ENCODE peak calls at places on chromosome 20, in seven cellular contexts. O is GM23338, E is GM06990, W is astrocyte, N is mucosa of descending colon, X is stomach, Q is RWPE2. Y is an unnamed sample.

GRCh38 chr20:41279546-41280225 is 37.8 kb downstream of the ZHX3 start:
- DNase-seq in O (no peak), E (no peak), W (no peak), N (no peak), X (no peak), Q (no peak), Y (no peak)

GRCh38 chr20:10665027-10665561 is 8.7 kb downstream of the JAG1 start:
- DNase-seq in O (no peak), E (no peak), W (no peak), N (no peak), X (no peak), Q (no peak), Y (no peak)

GRCh38 chr20:62320581-62321354 is 18.0 kb downstream of the ADRM1 start:
- DNase-seq in O (peak), E (no peak), W (no peak), N (no peak), X (no peak), Q (peak), Y (no peak)

GRCh38 chr20:36717657-36718056 is 28.2 kb downstream of the NDRG3 start:
- DNase-seq in O (peak), E (no peak), W (no peak), N (no peak), X (no peak), Q (no peak), Y (no peak)

GRCh38 chr20:58372836-58373235 is 16.2 kb upstream of the VAPB start:
- DNase-seq in O (peak), E (no peak), W (no peak), N (no peak), X (no peak), Q (peak), Y (no peak)

GRCh38 chr20:34098570-34098969 is 13.5 kb downstream of the EIF2S2 start:
- DNase-seq in O (no peak), E (no peak), W (no peak), N (no peak), X (no peak), Q (no peak), Y (no peak)

GRCh38 chr20:34528921-34529297 is 12.7 kb downstream of the DYNLRB1 start:
- DNase-seq in O (no peak), E (no peak), W (no peak), N (peak), X (peak), Q (peak), Y (peak)

GRCh38 chr20:10671221-10671849 is 2.5 kb downstream of the JAG1 start:
- DNase-seq in O (peak), E (peak), W (peak), N (peak), X (peak), Q (peak), Y (peak)

GRCh38 chr20:58853976-58854637 is 1.6 kb downstream of the GNAS start:
- DNase-seq in O (no peak), E (no peak), W (no peak), N (no peak), X (no peak), Q (no peak), Y (no peak)

GRCh38 chr20:6045566-6045965 is 8.3 kb downstream of the LRRN4 start:
- DNase-seq in O (no peak), E (no peak), W (peak), N (no peak), X (no peak), Q (no peak), Y (no peak)

GRCh38 chr20:18613553-18613952 is 25.7 kb downstream of the DTD1 start:
- DNase-seq in O (no peak), E (no peak), W (no peak), N (no peak), X (no peak), Q (no peak), Y (no peak)

GRCh38 chr20:19212524-19213502 is at the start of gene SLC24A3:
- DNase-seq in O (peak), E (peak), W (no peak), N (peak), X (peak), Q (no peak), Y (peak)

GRCh38 chr20:5402903-5403531 is 86.3 kb upstream of the PROKR2 start:
- DNase-seq in O (peak), E (no peak), W (no peak), N (no peak), X (no peak), Q (no peak), Y (no peak)

GRCh38 chr20:31568041-31568731 is 36.9 kb upstream of the ID1 start:
- DNase-seq in O (no peak), E (no peak), W (peak), N (no peak), X (no peak), Q (peak), Y (no peak)

GRCh38 chr20:35690265-35690664 is 8.9 kb downstream of the NFS1 start:
- DNase-seq in O (no peak), E (no peak), W (no peak), N (no peak), X (peak), Q (peak), Y (no peak)

GRCh38 chr20:64247312-64247627 is 8.3 kb upstream of the PCMTD2 start:
- DNase-seq in O (no peak), E (no peak), W (no peak), N (no peak), X (peak), Q (peak), Y (no peak)

GRCh38 chr20:14597206-14597715 is 259.8 kb upstream of the FLRT3 start:
- DNase-seq in O (no peak), E (no peak), W (no peak), N (no peak), X (no peak), Q (no peak), Y (no peak)

GRCh38 chr20:60803335-60804070 is 448.6 kb upstream of the CDH4 start:
- DNase-seq in O (no peak), E (no peak), W (no peak), N (no peak), X (no peak), Q (no peak), Y (no peak)

GRCh38 chr20:17443326-17443858 is 87.8 kb downstream of the BFSP1 start:
- DNase-seq in O (no peak), E (no peak), W (no peak), N (no peak), X (no peak), Q (no peak), Y (no peak)

GRCh38 chr20:23049201-23049932 is at the start of gene THBD:
- DNase-seq in O (peak), E (peak), W (peak), N (peak), X (peak), Q (peak), Y (peak)

GRCh38 chr20:36177716-36178115 is 23.2 kb downstream of the EPB41L1 start:
- DNase-seq in O (no peak), E (no peak), W (no peak), N (no peak), X (no peak), Q (no peak), Y (no peak)

GRCh38 chr20:2332711-2333110 is 36.9 kb downstream of the TGM3 start:
- DNase-seq in O (no peak), E (no peak), W (no peak), N (no peak), X (no peak), Q (no peak), Y (no peak)

GRCh38 chr20:30168025-30168799 is 1089.3 kb upstream of the DEFB115 start:
- DNase-seq in O (peak), E (no peak), W (no peak), N (peak), X (no peak), Q (peak), Y (no peak)

GRCh38 chr20:56463428-56463827 is 5.0 kb upstream of the RTF2 start:
- DNase-seq in O (no peak), E (no peak), W (no peak), N (no peak), X (no peak), Q (no peak), Y (no peak)

GRCh38 chr20:9609892-9610502 is 95.6 kb downstream of the LAMP5 start:
- DNase-seq in O (peak), E (peak), W (peak), N (no peak), X (peak), Q (no peak), Y (peak)

GRCh38 chr20:57218489-57218888 is 48.0 kb downstream of the BMP7 start:
- DNase-seq in O (no peak), E (no peak), W (no peak), N (no peak), X (no peak), Q (no peak), Y (no peak)

GRCh38 chr20:50129662-50130345 is 16.9 kb upstream of the UBE2V1 start:
- DNase-seq in O (no peak), E (no peak), W (no peak), N (no peak), X (no peak), Q (no peak), Y (no peak)

GRCh38 chr20:52945862-52946522 is 26.2 kb upstream of the TSHZ2 start:
- DNase-seq in O (no peak), E (no peak), W (no peak), N (no peak), X (no peak), Q (no peak), Y (no peak)

GRCh38 chr20:54062812-54063280 is 7.5 kb downstream of the BCAS1 start:
- DNase-seq in O (peak), E (no peak), W (no peak), N (no peak), X (no peak), Q (no peak), Y (no peak)

GRCh38 chr20:51698252-51698651 is 69.9 kb downstream of the ATP9A start:
- DNase-seq in O (no peak), E (no peak), W (no peak), N (no peak), X (no peak), Q (peak), Y (no peak)

GRCh38 chr20:3167738-3168078 is 5.6 kb downstream of the LZTS3 start:
- DNase-seq in O (peak), E (no peak), W (no peak), N (no peak), X (no peak), Q (peak), Y (no peak)

GRCh38 chr20:43102394-43102793 is 87.3 kb downstream of the PTPRT start:
- DNase-seq in O (peak), E (no peak), W (no peak), N (no peak), X (no peak), Q (no peak), Y (no peak)

GRCh38 chr20:444862-445426 is 17.4 kb downstream of the TBC1D20 start:
- DNase-seq in O (no peak), E (no peak), W (peak), N (no peak), X (no peak), Q (peak), Y (no peak)

GRCh38 chr20:40980106-40980827 is 48.4 kb upstream of the TOP1 start:
- DNase-seq in O (no peak), E (no peak), W (no peak), N (no peak), X (no peak), Q (peak), Y (no peak)

GRCh38 chr20:35743693-35744491 is 1.8 kb upstream of the RBM39 start:
- DNase-seq in O (no peak), E (no peak), W (no peak), N (peak), X (no peak), Q (peak), Y (peak)

GRCh38 chr20:8043687-8044278 is 24.2 kb upstream of the TMX4 start:
- DNase-seq in O (peak), E (peak), W (peak), N (no peak), X (no peak), Q (no peak), Y (no peak)

GRCh38 chr20:50022676-50023075 is 39.9 kb downstream of the SNAI1 start:
- DNase-seq in O (no peak), E (no peak), W (no peak), N (no peak), X (no peak), Q (no peak), Y (no peak)

GRCh38 chr20:23680151-23680550 is 8.7 kb downstream of the CST4 start:
- DNase-seq in O (no peak), E (no peak), W (no peak), N (no peak), X (no peak), Q (no peak), Y (peak)

GRCh38 chr20:45118028-45118427 is 3.1 kb upstream of the WFDC5 start:
- DNase-seq in O (no peak), E (no peak), W (no peak), N (no peak), X (no peak), Q (no peak), Y (no peak)
- TF ChIP-seq CTCF in O (no peak), E (no peak), W (no peak), N (no peak), X (no peak), Q (peak), Y (no peak)

GRCh38 chr20:20606881-20607280 is 105.6 kb downstream of the RALGAPA2 start:
- DNase-seq in O (no peak), E (no peak), W (no peak), N (no peak), X (no peak), Q (no peak), Y (no peak)

GRCh38 chr20:20614391-20614790 is 98.1 kb downstream of the RALGAPA2 start:
- DNase-seq in O (no peak), E (no peak), W (peak), N (no peak), X (no peak), Q (no peak), Y (no peak)

GRCh38 chr20:20609522-20609921 is 102.9 kb downstream of the RALGAPA2 start:
- DNase-seq in O (no peak), E (no peak), W (no peak), N (no peak), X (no peak), Q (no peak), Y (no peak)

GRCh38 chr20:20612251-20612650 is 100.2 kb downstream of the RALGAPA2 start:
- DNase-seq in O (no peak), E (no peak), W (no peak), N (no peak), X (no peak), Q (no peak), Y (no peak)

GRCh38 chr20:20611165-20611564 is 101.3 kb downstream of the RALGAPA2 start:
- DNase-seq in O (no peak), E (no peak), W (no peak), N (no peak), X (no peak), Q (no peak), Y (no peak)
- TF ChIP-seq CTCF in O (no peak), E (no peak), W (no peak), N (no peak), X (no peak), Q (no peak), Y (no peak)

DNA sequence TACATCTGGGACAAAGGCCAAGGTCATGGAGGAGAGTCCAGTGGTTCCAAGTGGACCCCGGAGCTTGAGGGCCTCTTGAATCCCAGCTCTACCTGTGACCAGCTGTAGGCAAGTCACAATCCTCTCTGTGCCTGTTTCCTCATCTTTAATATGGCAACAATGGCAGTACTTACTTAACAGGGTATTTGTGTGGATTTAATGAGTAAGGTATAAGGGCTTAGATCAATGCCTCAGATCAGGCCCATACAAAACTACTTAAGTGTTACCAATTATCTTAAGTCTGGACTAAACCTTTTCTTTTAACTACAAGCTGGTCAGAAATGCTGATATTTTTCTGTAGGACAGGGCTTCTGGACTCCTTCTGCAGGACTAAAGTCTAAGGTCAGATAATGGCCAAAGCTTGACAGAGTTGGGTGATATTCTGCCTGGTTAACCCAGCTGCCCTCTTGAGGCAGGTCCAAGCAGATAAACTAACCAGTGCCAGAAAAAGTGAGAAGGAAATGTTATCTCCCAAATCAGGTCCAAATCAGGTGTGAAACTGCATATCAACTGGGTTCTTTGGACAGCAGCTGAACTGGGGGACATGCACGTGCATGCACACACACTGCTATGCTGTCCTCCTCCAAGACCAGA is 2.2 kb downstream of the SULF2 start:
- DNase-seq in O (no peak), E (no peak), W (no peak), N (no peak), X (no peak), Q (no peak), Y (no peak)
- TF ChIP-seq CTCF in O (peak), E (peak), W (no peak), N (no peak), X (no peak), Q (peak), Y (no peak)

GRCh38 chr20:25697132-25697446 is 436 bp upstream of the ZNF337 start:
- DNase-seq in O (no peak), E (no peak), W (no peak), N (no peak), X (no peak), Q (no peak), Y (no peak)

GRCh38 chr20:25696384-25697131 is at the start of gene ZNF337:
- DNase-seq in O (peak), E (peak), W (peak), N (peak), X (peak), Q (peak), Y (peak)

GRCh38 chr20:25695532-25696383 is 895 bp downstream of the ZNF337 start:
- DNase-seq in O (peak), E (no peak), W (no peak), N (no peak), X (no peak), Q (no peak), Y (no peak)

DNA sequence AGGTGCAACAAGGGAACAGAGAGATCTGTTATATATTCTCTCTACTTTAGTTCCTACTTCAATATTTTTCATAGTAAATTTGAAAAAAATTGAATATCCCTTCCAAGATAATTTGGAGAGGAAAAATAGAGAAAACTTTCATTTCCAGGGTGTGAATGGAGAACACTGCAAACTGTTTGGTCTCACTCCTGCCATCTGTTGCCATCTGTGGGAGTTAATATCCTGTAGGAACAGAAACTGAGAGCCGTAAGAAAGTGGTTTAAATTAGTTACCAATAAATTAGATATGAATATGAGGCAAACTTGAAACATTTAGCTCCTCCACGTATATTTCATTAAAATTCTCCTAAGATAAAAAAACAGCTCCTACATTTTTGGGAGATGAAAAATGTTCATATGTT is 4.2 kb downstream of the ZNF337 start:
- DNase-seq in O (peak), E (no peak), W (no peak), N (no peak), X (no peak), Q (no peak), Y (no peak)
- TF ChIP-seq CTCF in O (peak), E (no peak), W (no peak), N (no peak), X (no peak), Q (no peak), Y (no peak)

DNA sequence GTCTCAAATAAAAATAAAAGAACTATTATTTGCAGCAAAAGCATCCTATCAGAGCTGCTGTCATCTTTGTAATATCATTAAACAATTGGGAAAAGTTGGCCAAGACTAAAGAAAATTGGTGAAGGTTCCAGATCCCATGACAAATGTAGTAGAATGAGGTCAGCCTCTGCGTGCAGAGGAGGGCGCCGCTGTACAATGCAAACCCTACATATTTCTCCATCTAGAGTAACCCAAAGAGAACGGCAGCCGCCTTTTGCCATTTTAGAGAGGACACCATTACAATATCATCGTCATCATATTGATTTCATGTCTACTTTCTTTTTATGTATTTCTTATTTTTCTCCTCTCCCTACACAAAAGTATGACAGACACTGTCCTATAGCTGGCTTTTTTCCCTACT is 59.5 kb downstream of the ZMYND8 start:
- DNase-seq in O (peak), E (no peak), W (no peak), N (no peak), X (no peak), Q (peak), Y (no peak)
- TF ChIP-seq CTCF in O (peak), E (no peak), W (no peak), N (no peak), X (peak), Q (peak), Y (no peak)